ENCODE peak calls at places on chromosome 1, in ten cellular contexts. Z is IMR-90, V is MM.1S, C is fibroblast of lung, B is HepG2, N is osteoblast, W is astrocyte, H is H9, E is PC-3, K is SK-N-SH. A is an unnamed sample.

GRCh38 chr1:82139751-82140468 is 339.2 kb downstream of the ADGRL2 start:
- DNase-seq in V (no peak), C (peak), B (no peak), K (no peak), Z (no peak), N (no peak), E (no peak), H (no peak), W (no peak), A (no peak)

GRCh38 chr1:175434268-175434860 is 241.8 kb upstream of the KIAA0040 start:
- DNase-seq in C (no peak), E (no peak), H (peak), N (no peak), B (no peak), V (no peak), W (no peak), Z (no peak), K (no peak), A (no peak)

GRCh38 chr1:219517031-219517430 is 95.9 kb downstream of the ZC3H11B start:
- DNase-seq in N (no peak), B (no peak), V (no peak), K (no peak), W (no peak), Z (no peak), C (no peak), E (peak), H (peak), A (no peak)

GRCh38 chr1:2829846-2830615 is 28.5 kb upstream of the TTC34 start:
- DNase-seq in B (no peak), Z (no peak), V (no peak), K (no peak), C (no peak), N (peak), W (no peak), E (no peak), H (no peak), A (no peak)

GRCh38 chr1:119286587-119287181 is 81.9 kb upstream of the HAO2 start:
- DNase-seq in Z (peak), B (peak), E (peak), V (peak), K (peak), C (peak), N (no peak), W (peak), H (peak), A (peak)

GRCh38 chr1:24393892-24394291 is 19.7 kb downstream of the STPG1 start:
- DNase-seq in E (peak), K (no peak), H (no peak), B (no peak), Z (peak), C (peak), V (no peak), W (peak), N (peak), A (no peak)

GRCh38 chr1:62391369-62391971 is 45.4 kb upstream of the USP1 start:
- DNase-seq in K (peak), E (peak), V (peak), N (no peak), H (peak), B (peak), C (peak), W (no peak), Z (no peak), A (no peak)

GRCh38 chr1:20112279-20113000 is 6.9 kb downstream of the PLA2G2D start:
- DNase-seq in Z (no peak), H (no peak), E (no peak), K (no peak), C (no peak), V (peak), B (peak), W (peak), N (no peak), A (no peak)

GRCh38 chr1:21661886-21662285 is 7.3 kb downstream of the RAP1GAP start:
- DNase-seq in Z (no peak), C (no peak), E (no peak), B (no peak), H (no peak), N (peak), K (no peak), W (no peak), V (no peak), A (no peak)

GRCh38 chr1:35386954-35387353 is 118.4 kb downstream of the ZMYM4 start:
- DNase-seq in V (no peak), C (no peak), B (no peak), Z (no peak), K (no peak), E (no peak), W (no peak), H (no peak), N (no peak), A (no peak)

GRCh38 chr1:225746361-225747179 is 31.1 kb upstream of the SRP9 start:
- DNase-seq in K (no peak), H (peak), Z (peak), V (no peak), E (peak), N (peak), B (peak), W (peak), C (peak), A (peak)

GRCh38 chr1:88016947-88017346 is 667.1 kb upstream of the PKN2 start:
- DNase-seq in B (no peak), C (no peak), V (no peak), K (no peak), N (no peak), W (no peak), H (no peak), Z (no peak), E (no peak), A (peak)

GRCh38 chr1:109739738-109740614 is 862 bp downstream of the GSTM3 start:
- DNase-seq in Z (peak), W (peak), C (peak), B (peak), E (peak), V (peak), H (peak), N (peak), K (peak), A (peak)

GRCh38 chr1:109740615-109741373 is at the start of gene GSTM3:
- DNase-seq in Z (no peak), H (peak), W (peak), N (no peak), E (peak), K (no peak), B (no peak), V (no peak), C (no peak), A (no peak)
- H2AFZ ChIP-seq in Z (peak), H (peak), W (peak), N (peak), E (peak), K (peak), B (peak), V (peak), C (peak), A (peak)

GRCh38 chr1:109657395-109657794 is 1.5 kb downstream of the GSTM4 start:
- DNase-seq in B (no peak), H (no peak), W (no peak), V (no peak), Z (no peak), E (no peak), N (no peak), K (no peak), C (no peak), A (peak)

GRCh38 chr1:109657970-109658369 is 2.1 kb downstream of the GSTM4 start:
- DNase-seq in B (no peak), W (no peak), N (no peak), H (no peak), E (no peak), Z (no peak), K (no peak), C (no peak), V (no peak), A (no peak)

GRCh38 chr1:109654519-109654918 is 1.4 kb upstream of the GSTM4 start:
- DNase-seq in N (no peak), V (no peak), K (no peak), B (no peak), C (no peak), H (no peak), W (no peak), E (no peak), Z (no peak), A (no peak)

GRCh38 chr1:109653286-109653685 is 2.6 kb upstream of the GSTM4 start:
- DNase-seq in E (peak), Z (no peak), H (no peak), B (no peak), W (no peak), C (no peak), K (no peak), V (no peak), N (no peak), A (no peak)

DNA sequence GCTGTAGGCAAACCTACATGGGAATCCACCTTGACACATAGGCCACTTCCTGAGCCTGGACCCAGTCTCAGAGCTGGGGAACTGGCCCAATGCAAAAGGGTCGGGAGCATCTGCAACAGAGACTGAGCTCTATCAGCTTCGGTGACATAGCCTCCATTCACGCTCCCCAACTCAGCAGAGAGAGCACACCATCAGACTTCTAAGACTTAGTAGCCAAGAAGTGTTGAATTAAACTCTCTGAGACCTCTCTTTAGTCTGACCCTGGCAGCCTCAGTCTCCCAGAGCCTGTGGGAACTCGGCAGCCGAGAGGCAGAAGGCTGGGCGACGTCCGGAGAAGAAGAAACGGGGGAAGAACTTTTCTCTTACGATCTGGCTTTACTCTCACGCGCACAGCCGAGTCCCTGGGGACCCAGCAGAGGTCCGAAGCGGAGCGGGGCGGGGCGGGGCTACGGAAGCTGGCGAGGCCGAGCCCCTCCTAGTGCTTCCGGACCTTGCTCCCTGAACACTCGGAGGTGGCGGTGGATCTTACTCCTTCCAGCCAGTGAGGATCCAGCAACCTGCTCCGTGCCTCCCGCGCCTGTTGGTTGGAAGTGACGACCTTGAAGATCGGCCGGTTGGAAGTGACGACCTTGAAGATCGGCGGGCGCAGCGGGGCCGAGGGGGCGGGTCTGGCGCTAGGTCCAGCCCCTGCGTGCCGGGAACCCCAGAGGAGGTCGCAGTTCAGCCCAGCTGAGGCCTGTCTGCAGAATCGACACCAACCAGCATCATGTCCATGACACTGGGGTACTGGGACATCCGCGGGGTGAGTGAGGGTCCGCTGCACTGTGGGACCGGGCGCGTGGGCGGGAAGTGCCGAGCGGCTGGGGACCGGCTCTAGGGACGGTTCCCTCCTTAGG is at the start of gene GSTM4:
- DNase-seq in Z (peak), N (peak), E (peak), B (peak), C (peak), K (peak), V (peak), W (peak), H (peak), A (peak)
- TF ChIP-seq CTCF in Z (no peak), N (no peak), E (no peak), B (peak), C (no peak), K (peak), V (no peak), W (no peak), H (no peak), A (no peak)

GRCh38 chr1:63555480-63555879 is 32.2 kb downstream of the EFCAB7 start:
- DNase-seq in N (no peak), Z (peak), B (no peak), E (no peak), V (no peak), H (no peak), W (no peak), C (no peak), K (no peak), A (no peak)

GRCh38 chr1:63559357-63559756 is 33.9 kb upstream of the PGM1 start:
- DNase-seq in B (no peak), W (no peak), H (no peak), Z (no peak), E (no peak), N (no peak), V (no peak), K (no peak), C (no peak), A (no peak)

DNA sequence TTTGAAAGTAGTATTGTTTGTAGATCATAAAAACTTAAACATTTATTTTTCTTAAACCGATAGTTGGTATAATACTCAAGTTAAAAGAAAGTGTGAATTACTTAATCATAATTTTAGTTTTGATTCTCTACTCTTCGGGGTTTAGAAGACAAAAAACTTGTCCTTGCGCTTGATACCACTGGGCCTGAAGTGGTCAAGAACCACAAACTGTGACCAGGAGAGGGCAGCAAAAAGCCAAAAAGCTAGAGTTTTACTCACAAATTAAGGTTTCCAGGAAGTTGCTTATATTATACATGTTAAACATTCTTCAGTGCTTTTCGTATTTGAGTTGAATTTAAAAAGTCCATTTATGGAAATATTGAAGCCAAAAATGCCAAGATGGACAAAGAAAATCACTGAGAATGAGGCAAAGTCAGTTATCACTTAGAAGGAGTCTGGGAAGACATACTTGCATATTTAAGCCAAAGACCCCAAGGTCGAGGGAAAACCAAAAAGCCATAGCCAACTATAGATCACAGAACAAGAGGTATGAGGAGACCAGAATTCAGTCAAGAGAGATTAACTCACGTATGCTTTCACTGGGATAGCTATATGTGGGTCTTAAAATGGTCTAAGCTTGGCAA is 34.2 kb downstream of the EFCAB7 start:
- DNase-seq in B (peak), E (peak), C (peak), W (peak), V (peak), K (peak), H (peak), Z (peak), N (no peak), A (no peak)
- H2AFZ ChIP-seq in B (no peak), E (peak), C (peak), W (no peak), V (peak), K (no peak), H (peak), Z (no peak), N (peak), A (no peak)

GRCh38 chr1:166089804-166090203 is 77.0 kb downstream of the FAM78B start:
- DNase-seq in H (no peak), B (no peak), N (no peak), E (no peak), V (peak), K (peak), Z (no peak), W (no peak), C (no peak), A (no peak)
- TF ChIP-seq CTCF in H (no peak), B (no peak), N (no peak), E (no peak), V (peak), K (no peak), Z (no peak), W (no peak), C (no peak), A (no peak)

DNA sequence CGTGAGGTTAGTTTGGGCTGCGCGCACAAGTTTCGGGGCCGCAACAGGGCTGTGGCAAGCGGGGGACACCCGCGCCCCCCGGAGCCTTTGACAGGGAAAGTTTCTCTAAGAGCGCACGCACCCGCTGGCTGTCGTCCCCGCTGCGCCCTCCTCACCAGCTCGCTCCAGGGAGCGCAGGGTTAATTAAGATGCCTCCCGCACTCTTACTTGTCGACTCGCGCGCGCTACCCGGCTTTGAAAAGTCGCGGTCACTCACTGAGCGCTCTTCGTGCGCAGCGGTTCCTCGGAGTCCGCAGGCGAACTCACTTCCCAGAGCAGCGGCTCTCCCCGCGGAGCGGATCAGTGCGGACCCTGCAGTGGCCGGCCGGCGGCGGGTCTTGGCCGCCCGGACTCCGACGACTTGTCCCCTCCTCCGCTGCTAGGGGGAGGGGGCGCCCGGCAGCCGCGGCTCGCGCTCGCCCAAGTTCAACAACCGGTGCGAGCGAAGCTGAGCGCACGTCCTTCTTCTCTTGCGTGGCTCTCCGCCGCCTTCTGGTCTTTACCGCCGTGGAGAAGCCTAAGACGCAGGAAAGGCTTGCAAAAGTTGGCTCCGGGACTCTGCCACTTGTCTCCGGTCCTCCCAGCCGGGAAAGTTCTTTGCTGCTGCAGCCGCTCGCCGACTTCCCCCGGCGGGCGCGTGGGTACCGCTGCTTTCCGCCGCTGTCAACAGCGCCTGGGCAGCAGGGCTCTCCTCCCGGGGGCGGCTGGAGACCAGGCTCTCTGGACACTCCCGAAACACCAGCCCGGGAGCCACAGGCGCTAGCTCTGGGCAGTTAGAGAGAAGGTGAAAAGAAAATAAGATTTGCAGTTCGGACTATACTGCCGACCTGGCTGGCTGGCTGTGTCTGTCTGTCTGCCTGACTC is 506 bp downstream of the JUN start:
- DNase-seq in Z (peak), C (peak), W (peak), B (no peak), E (peak), K (peak), H (peak), V (peak), N (peak), A (peak)
- H2AFZ ChIP-seq in Z (peak), C (no peak), W (no peak), B (no peak), E (no peak), K (no peak), H (no peak), V (peak), N (no peak), A (no peak)

DNA sequence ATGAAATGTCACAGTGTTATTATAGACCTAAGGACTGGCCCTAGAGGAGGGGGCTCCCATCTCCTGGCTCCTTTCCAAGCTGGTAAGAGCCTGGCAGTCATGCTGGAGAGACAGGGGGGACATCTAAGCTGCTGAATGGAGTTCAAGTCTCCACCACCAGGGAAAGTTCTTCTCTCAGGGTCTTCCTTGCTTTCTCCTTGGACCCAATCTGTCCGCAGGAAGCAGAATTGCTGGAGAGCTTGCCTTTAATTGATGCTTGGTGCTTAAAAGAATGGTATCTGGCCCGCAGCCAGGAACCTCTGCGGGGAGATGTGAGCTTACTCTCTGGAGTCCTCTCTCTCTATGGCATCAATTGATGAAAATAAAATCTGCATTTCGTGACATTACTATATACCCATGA is 25.1 kb downstream of the IRF2BP2 start:
- DNase-seq in N (no peak), V (no peak), E (no peak), C (peak), H (no peak), W (peak), K (peak), Z (no peak), B (no peak), A (no peak)
- TF ChIP-seq CTCF in N (no peak), V (no peak), E (no peak), C (no peak), H (peak), W (no peak), K (no peak), Z (no peak), B (no peak), A (no peak)